ENCODE peak calls at places on chromosomes 7 and 10, in eight cellular contexts. S, C, R, N, D, V, W and T are unnamed samples.

GRCh38 chr10:34637419-34637911 is 177.6 kb downstream of the PARD3 start:
- DNase-seq in V (peak), S (peak), C (peak), W (peak), N (peak), D (peak), R (peak), T (peak)

GRCh38 chr10:86164912-86165311 is 201.7 kb downstream of the GRID1 start:
- DNase-seq in D (no peak), V (no peak), C (no peak), N (no peak), S (no peak), W (no peak), R (no peak), T (no peak)

GRCh38 chr10:116216676-116217075 is 56.3 kb downstream of the GFRA1 start:
- DNase-seq in W (no peak), V (no peak), R (no peak), C (no peak), D (no peak), N (no peak), S (no peak), T (no peak)

GRCh38 chr7:27149817-27150567 is 2.4 kb downstream of the HOXA3 start:
- DNase-seq in R (no peak), V (no peak), C (no peak), S (no peak), D (no peak), W (no peak), N (no peak), T (no peak)

GRCh38 chr10:95656291-95657164 is at the start of gene ALDH18A1:
- DNase-seq in R (peak), S (peak), N (peak), C (peak), V (peak), W (peak), D (peak), T (peak)

GRCh38 chr7:55067748-55068147 is 48.9 kb downstream of the EGFR start:
- DNase-seq in C (no peak), N (no peak), V (no peak), R (no peak), S (no peak), W (no peak), D (no peak), T (no peak)

GRCh38 chr10:124562425-124563060 is 100.9 kb downstream of the LHPP start:
- DNase-seq in W (no peak), R (no peak), N (no peak), D (no peak), C (no peak), V (no peak), S (no peak), T (no peak)

GRCh38 chr7:92158660-92159575 is 20.0 kb downstream of the LRRD1 start:
- DNase-seq in S (peak), V (no peak), W (peak), C (no peak), N (peak), R (no peak), D (no peak), T (no peak)

GRCh38 chr7:38840736-38841460 is 68.1 kb downstream of the VPS41 start:
- DNase-seq in D (no peak), S (peak), V (no peak), N (peak), W (peak), R (no peak), C (no peak), T (no peak)

GRCh38 chr7:152006336-152006735 is 19.1 kb upstream of the GALNT11 start:
- DNase-seq in V (no peak), S (no peak), W (peak), C (no peak), D (no peak), N (no peak), R (no peak), T (no peak)

GRCh38 chr10:93894516-93895378 is 969 bp downstream of the SLC35G1 start:
- DNase-seq in R (no peak), D (no peak), S (no peak), V (no peak), W (peak), C (peak), N (no peak), T (no peak)

GRCh38 chr7:23394828-23395227 is 75.5 kb downstream of the IGF2BP3 start:
- DNase-seq in W (no peak), R (no peak), V (no peak), N (peak), D (no peak), C (no peak), S (no peak), T (no peak)

GRCh38 chr10:110495731-110496552 is 1.8 kb upstream of the DUSP5 start:
- DNase-seq in N (peak), V (no peak), D (peak), C (no peak), R (no peak), W (peak), S (peak), T (no peak)

GRCh38 chr10:36038316-36038715 is 396.2 kb upstream of the FZD8 start:
- DNase-seq in R (no peak), W (no peak), N (no peak), S (no peak), C (no peak), V (no peak), D (no peak), T (no peak)

GRCh38 chr7:4352069-4352468 is 330.0 kb upstream of the FOXK1 start:
- DNase-seq in R (no peak), S (no peak), D (no peak), V (no peak), N (no peak), C (no peak), W (no peak), T (no peak)

GRCh38 chr7:23530901-23531793 is 634 bp downstream of the TRA2A start:
- DNase-seq in W (peak), D (peak), S (peak), N (peak), V (peak), R (peak), C (peak), T (peak)

GRCh38 chr7:90749774-90750173 is 153.7 kb downstream of the CDK14 start:
- DNase-seq in S (peak), N (no peak), R (peak), V (no peak), W (peak), C (no peak), D (no peak), T (no peak)

GRCh38 chr7:54964136-54964535 is 54.7 kb upstream of the EGFR start:
- DNase-seq in V (no peak), R (no peak), N (no peak), W (no peak), D (no peak), C (no peak), S (no peak), T (no peak)

GRCh38 chr7:17029150-17029549 is 147.4 kb upstream of the AGR3 start:
- DNase-seq in V (no peak), R (no peak), D (no peak), C (no peak), S (no peak), W (no peak), N (no peak), T (no peak)

GRCh38 chr7:115116773-115117715 is 195.2 kb downstream of the MDFIC start:
- DNase-seq in D (no peak), W (no peak), V (no peak), C (no peak), N (no peak), S (no peak), R (no peak), T (no peak)

GRCh38 chr7:95601324-95601723 is 5.0 kb upstream of the PDK4 start:
- DNase-seq in R (no peak), C (no peak), V (no peak), S (no peak), D (no peak), W (no peak), N (no peak), T (no peak)

GRCh38 chr10:48253970-48254657 is 20.4 kb downstream of the FRMPD2 start:
- DNase-seq in C (no peak), N (peak), R (no peak), V (no peak), D (no peak), W (peak), S (peak), T (no peak)

GRCh38 chr7:157602156-157602555 is 265.4 kb downstream of the DNAJB6 start:
- DNase-seq in R (no peak), S (no peak), V (no peak), D (no peak), C (no peak), W (no peak), N (no peak), T (no peak)

GRCh38 chr7:155429651-155430050 is 28.3 kb upstream of the EN2 start:
- DNase-seq in W (no peak), S (no peak), V (no peak), N (no peak), D (no peak), C (no peak), R (no peak), T (no peak)

GRCh38 chr7:12747687-12748306 is 60.4 kb downstream of the ARL4A start:
- DNase-seq in W (peak), S (no peak), C (no peak), R (no peak), N (no peak), V (no peak), D (no peak), T (no peak)

GRCh38 chr7:130356760-130357611 is 12.4 kb downstream of the CPA5 start:
- DNase-seq in C (peak), V (no peak), R (no peak), W (peak), N (peak), S (peak), D (no peak), T (no peak)

GRCh38 chr7:131057015-131057518 is 270.6 kb upstream of the MKLN1 start:
- DNase-seq in W (no peak), C (no peak), V (no peak), R (no peak), S (peak), D (no peak), N (peak), T (no peak)

GRCh38 chr7:122310119-122311021 is 5.8 kb upstream of the FEZF1 start:
- DNase-seq in N (no peak), V (no peak), C (no peak), W (no peak), R (peak), D (no peak), S (no peak), T (no peak)

GRCh38 chr10:95655571-95656290 is 780 bp downstream of the ALDH18A1 start:
- DNase-seq in V (peak), R (peak), D (no peak), S (peak), W (peak), C (no peak), N (peak), T (no peak)

GRCh38 chr7:66055321-66055956 is 20.2 kb upstream of the ASL start:
- DNase-seq in V (no peak), S (peak), N (no peak), D (no peak), C (no peak), W (peak), R (no peak), T (no peak)

GRCh38 chr7:55130554-55131198 is 111.9 kb downstream of the EGFR start:
- DNase-seq in D (no peak), S (peak), W (peak), V (no peak), N (peak), C (no peak), R (no peak), T (no peak)

GRCh38 chr7:112023786-112024185 is 182.4 kb downstream of the DOCK4 start:
- DNase-seq in S (no peak), R (no peak), D (no peak), W (no peak), C (no peak), V (no peak), N (no peak), T (no peak)

GRCh38 chr7:77199008-77199966 is at the start of gene FGL2:
- DNase-seq in V (no peak), C (peak), R (peak), S (peak), N (peak), D (peak), W (peak), T (peak)

GRCh38 chr7:106655703-106656498 is 5.1 kb downstream of the CCDC71L start:
- DNase-seq in D (no peak), N (no peak), W (no peak), S (no peak), V (no peak), R (no peak), C (no peak), T (no peak)

GRCh38 chr7:151139071-151139521 is 28.4 kb downstream of the GBX1 start:
- DNase-seq in N (no peak), R (no peak), V (no peak), C (no peak), W (no peak), D (no peak), S (no peak), T (no peak)

GRCh38 chr7:64651203-64651602 is 14.7 kb upstream of the ZNF107 start:
- DNase-seq in R (no peak), W (no peak), C (no peak), D (no peak), S (no peak), V (no peak), N (no peak), T (no peak)

GRCh38 chr7:78530351-78530750 is 731.8 kb downstream of the PHTF2 start:
- DNase-seq in N (peak), R (no peak), C (no peak), D (no peak), V (no peak), S (peak), W (peak), T (peak)

GRCh38 chr10:70331486-70332268 is 47.9 kb upstream of the NPFFR1 start:
- DNase-seq in R (peak), C (peak), N (peak), V (no peak), S (peak), D (no peak), W (peak), T (no peak)

GRCh38 chr10:1348773-1349050 is 292.5 kb downstream of the WDR37 start:
- DNase-seq in C (no peak), R (no peak), S (no peak), N (no peak), W (no peak), V (no peak), D (no peak), T (no peak)

GRCh38 chr10:124737221-124737620 is 7.0 kb downstream of the FAM53B start:
- DNase-seq in S (no peak), R (no peak), V (no peak), D (no peak), N (no peak), W (no peak), C (no peak), T (no peak)